ENCODE peak calls at places on chromosomes 13 and 19, in six cellular contexts. O is dorsolateral prefrontal cortex, L is Caco-2, U is fibroblast of pulmonary artery, F is K562, G is mesothelial cell of epicardium. I is an unnamed sample.

GRCh38 chr19:14559916-14560775 is 11.7 kb downstream of the NDUFB7 start:
- DNase-seq in O (no peak), L (no peak), U (no peak), F (no peak), G (no peak), I (no peak)

GRCh38 chr13:40589285-40590109 is 76.9 kb downstream of the FOXO1 start:
- DNase-seq in O (no peak), L (no peak), U (peak; percentile 90), F (no peak), G (no peak), I (no peak)

GRCh38 chr13:41645313-41645712 is 188.0 kb downstream of the RGCC start:
- DNase-seq in O (no peak), L (peak; percentile 80), U (peak; percentile 94), F (no peak), G (no peak), I (no peak)

GRCh38 chr19:46435009-46435408 is 6.3 kb upstream of the PNMA8C start:
- DNase-seq in O (peak; percentile 67), L (no peak), U (no peak), F (no peak), G (no peak), I (no peak)

GRCh38 chr13:90564566-90564965 is 782.9 kb upstream of the MIR17HG start:
- DNase-seq in O (no peak), L (no peak), U (no peak), F (no peak), G (no peak), I (no peak)

GRCh38 chr13:21670006-21670882 is 629 bp upstream of the FGF9 start:
- DNase-seq in O (peak; percentile 68), L (peak; percentile 81), U (peak; percentile 42), F (peak; percentile 53), G (peak; percentile 80), I (peak; percentile 72)

GRCh38 chr19:38213911-38214625 is 10.0 kb downstream of the DPF1 start:
- DNase-seq in O (peak; percentile 82), L (no peak), U (peak; percentile 29), F (no peak), G (no peak), I (peak; percentile 92)

GRCh38 chr13:26538363-26539317 is 18.8 kb upstream of the WASF3 start:
- DNase-seq in O (no peak), L (no peak), U (peak; percentile 27), F (no peak), G (no peak), I (no peak)

GRCh38 chr19:38371081-38371480 is 3.3 kb upstream of the PSMD8 start:
- DNase-seq in O (no peak), L (no peak), U (no peak), F (no peak), G (no peak), I (no peak)

GRCh38 chr19:10855879-10856522 is 7.8 kb downstream of the C19orf38 start:
- DNase-seq in O (no peak), L (no peak), U (peak; percentile 22), F (peak; percentile 10), G (no peak), I (peak; percentile 53)

GRCh38 chr19:30522359-30522758 is 150.2 kb downstream of the ZNF536 start:
- DNase-seq in O (no peak), L (no peak), U (no peak), F (no peak), G (no peak), I (no peak)

GRCh38 chr13:29909975-29910674 is 59.7 kb upstream of the UBL3 start:
- DNase-seq in O (no peak), L (no peak), U (peak; percentile 28), F (no peak), G (no peak), I (no peak)

GRCh38 chr13:47672245-47672975 is 328.7 kb downstream of the SUCLA2 start:
- DNase-seq in O (no peak), L (no peak), U (peak; percentile 59), F (no peak), G (no peak), I (no peak)

GRCh38 chr13:78806457-78806856 is 147.5 kb upstream of the OBI1 start:
- DNase-seq in O (no peak), L (peak; percentile 22), U (no peak), F (no peak), G (no peak), I (no peak)
- TF ChIP-seq CTCF in O (no peak), L (peak; percentile 53), U (peak; percentile 3), F (no peak), G (no peak), I (peak; percentile 41)

GRCh38 chr13:51780099-51780498 is 23.9 kb downstream of the DHRS12 start:
- DNase-seq in O (no peak), L (no peak), U (no peak), F (no peak), G (no peak), I (no peak)

GRCh38 chr13:51784097-51784496 is 19.9 kb downstream of the DHRS12 start:
- DNase-seq in O (no peak), L (no peak), U (no peak), F (no peak), G (no peak), I (no peak)

GRCh38 chr13:51783432-51784094 is 20.4 kb downstream of the DHRS12 start:
- DNase-seq in O (no peak), L (no peak), U (no peak), F (no peak), G (no peak), I (no peak)

GRCh38 chr13:51782026-51782710 is 21.8 kb downstream of the DHRS12 start:
- DNase-seq in O (no peak), L (no peak), U (no peak), F (no peak), G (no peak), I (no peak)

DNA sequence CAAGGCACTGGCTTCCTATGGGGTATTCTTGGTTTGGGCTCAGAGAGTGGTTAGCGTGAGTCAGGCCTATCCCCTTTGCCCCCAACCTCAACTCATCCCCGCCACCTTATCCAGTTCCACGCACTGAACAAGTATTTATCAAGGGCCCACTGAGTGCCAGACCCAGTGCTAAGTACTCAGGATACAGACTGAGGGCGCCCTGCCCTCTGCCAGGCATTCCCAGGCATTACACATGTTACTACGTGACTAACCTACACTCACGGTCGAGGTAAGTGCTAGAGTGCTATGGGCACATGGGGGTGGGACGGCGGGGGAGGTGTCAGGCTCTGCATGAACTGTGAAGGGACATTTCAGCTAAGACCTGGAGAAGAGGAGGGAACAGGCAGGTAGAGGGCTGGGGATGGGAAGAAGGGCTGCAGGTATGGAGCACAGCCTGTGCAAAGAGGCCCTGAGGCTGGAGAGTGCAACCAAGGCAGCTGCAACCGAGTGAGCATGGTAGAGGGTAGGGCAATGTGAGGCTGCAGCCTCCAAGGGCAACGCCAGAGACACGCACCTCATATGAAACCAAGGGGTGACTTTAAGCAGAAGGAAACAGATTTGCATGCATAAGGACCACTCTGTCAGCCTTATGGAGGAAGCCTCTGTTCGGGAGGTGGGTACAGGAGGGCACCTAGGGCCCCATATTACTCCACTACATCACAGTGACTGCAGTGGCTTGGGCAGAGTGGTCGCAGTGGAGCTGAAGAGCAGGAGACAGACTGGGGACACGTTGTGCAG is 22.5 kb downstream of the DHRS12 start:
- DNase-seq in O (no peak), L (no peak), U (peak; percentile 36), F (no peak), G (no peak), I (peak; percentile 60)
- TF ChIP-seq CTCF in O (no peak), L (peak; percentile 23), U (peak; percentile 41), F (no peak), G (no peak), I (peak; percentile 20)

GRCh38 chr19:5864725-5865486 is 5.4 kb downstream of the FUT5 start:
- DNase-seq in O (no peak), L (no peak), U (no peak), F (no peak), G (no peak), I (no peak)
- TF ChIP-seq CTCF in O (no peak), L (no peak), U (peak; percentile 14), F (peak; percentile 11), G (peak; percentile 60), I (no peak)

GRCh38 chr13:39417131-39417530 is 185.9 kb downstream of the LHFPL6 start:
- DNase-seq in O (no peak), L (peak; percentile 25), U (peak; percentile 34), F (no peak), G (no peak), I (no peak)
- TF ChIP-seq CTCF in O (peak; percentile 46), L (peak; percentile 36), U (peak; percentile 37), F (no peak), G (no peak), I (no peak)

GRCh38 chr13:72651196-72651595 is 76.2 kb downstream of the MZT1 start:
- DNase-seq in O (no peak), L (peak; percentile 18), U (peak; percentile 5), F (no peak), G (no peak), I (no peak)

GRCh38 chr13:72656357-72656756 is 71.1 kb downstream of the MZT1 start:
- DNase-seq in O (no peak), L (no peak), U (no peak), F (no peak), G (no peak), I (no peak)

GRCh38 chr13:72648513-72649065 is 78.8 kb downstream of the MZT1 start:
- DNase-seq in O (no peak), L (no peak), U (no peak), F (no peak), G (no peak), I (no peak)

GRCh38 chr13:72657379-72657778 is 70.0 kb downstream of the MZT1 start:
- DNase-seq in O (no peak), L (no peak), U (no peak), F (no peak), G (no peak), I (no peak)

DNA sequence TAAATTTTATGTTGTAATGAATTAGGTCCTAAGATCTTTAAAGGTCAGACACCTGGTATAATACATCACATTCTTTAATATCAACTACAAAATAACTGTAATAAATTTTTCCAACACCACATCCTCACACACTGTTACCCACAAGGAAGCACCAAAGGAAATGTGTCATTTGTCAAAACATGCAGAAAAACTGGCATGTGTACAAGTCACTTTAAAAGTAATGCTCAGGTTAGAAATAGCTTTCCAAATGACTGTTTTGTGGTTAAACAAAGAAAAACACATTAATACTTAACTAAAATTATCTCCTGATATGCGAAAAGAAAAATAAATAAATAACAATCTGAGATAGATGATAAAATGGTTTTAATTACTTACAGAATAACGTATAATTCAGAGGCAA is 74.7 kb downstream of the MZT1 start:
- DNase-seq in O (no peak), L (no peak), U (peak; percentile 17), F (no peak), G (no peak), I (no peak)
- TF ChIP-seq CTCF in O (no peak), L (no peak), U (no peak), F (no peak), G (no peak), I (no peak)

GRCh38 chr19:42140125-42140754 is 8.0 kb upstream of the POU2F2 start:
- DNase-seq in O (no peak), L (peak; percentile 76), U (peak; percentile 81), F (peak; percentile 54), G (peak; percentile 83), I (peak; percentile 59)
- TF ChIP-seq CTCF in O (no peak), L (no peak), U (no peak), F (peak; percentile 33), G (no peak), I (no peak)